ENCODE peak calls at places on chromosomes 7 and 10, in six cellular contexts. One of them, this sample, is unnamed.

GRCh38 chr7:45902820-45903219 is 14.5 kb downstream of the IGFBP1 start:
- DNase-seq in IMR-90: no peak
- DNase-seq in H1: no peak
- DNase-seq in H9: no peak
- DNase-seq in mesenchymal stem cell: no peak
- DNase-seq in trophoblast cell: no peak
- DNase-seq in this sample: no peak

GRCh38 chr10:114801411-114801813 is 20.2 kb upstream of the FHIP2A start:
- DNase-seq in IMR-90: no peak
- DNase-seq in H1: no peak
- DNase-seq in H9: no peak
- DNase-seq in mesenchymal stem cell: no peak
- DNase-seq in trophoblast cell: no peak
- DNase-seq in this sample: no peak

GRCh38 chr10:84938117-84938905 is 609.9 kb downstream of the CCSER2 start:
- DNase-seq in IMR-90: no peak
- DNase-seq in H1: no peak
- DNase-seq in H9: no peak
- DNase-seq in mesenchymal stem cell: no peak
- DNase-seq in trophoblast cell: no peak
- DNase-seq in this sample: no peak

GRCh38 chr7:138872576-138872975 is 74.6 kb upstream of the ATP6V0A4 start:
- DNase-seq in IMR-90: no peak
- DNase-seq in H1: no peak
- DNase-seq in H9: no peak
- DNase-seq in mesenchymal stem cell: no peak
- DNase-seq in trophoblast cell: peak; percentile 85
- DNase-seq in this sample: no peak

GRCh38 chr7:123725586-123726171 is 23.1 kb downstream of the WASL start:
- DNase-seq in IMR-90: no peak
- DNase-seq in H1: no peak
- DNase-seq in H9: no peak
- DNase-seq in mesenchymal stem cell: no peak
- DNase-seq in trophoblast cell: no peak
- DNase-seq in this sample: no peak

GRCh38 chr10:48251525-48252353 is 22.8 kb downstream of the FRMPD2 start:
- DNase-seq in IMR-90: no peak
- DNase-seq in H1: peak; percentile 54
- DNase-seq in H9: no peak
- DNase-seq in mesenchymal stem cell: no peak
- DNase-seq in trophoblast cell: peak; percentile 14
- DNase-seq in this sample: no peak

GRCh38 chr7:125061776-125062397 is 132.3 kb upstream of the POT1 start:
- DNase-seq in IMR-90: peak; percentile 41
- DNase-seq in H1: no peak
- DNase-seq in H9: no peak
- DNase-seq in mesenchymal stem cell: peak; percentile 71
- DNase-seq in trophoblast cell: no peak
- DNase-seq in this sample: no peak

GRCh38 chr10:132282667-132283603 is 24.8 kb downstream of the STK32C start:
- DNase-seq in IMR-90: no peak
- DNase-seq in H1: no peak
- DNase-seq in H9: no peak
- DNase-seq in mesenchymal stem cell: no peak
- DNase-seq in trophoblast cell: no peak
- DNase-seq in this sample: no peak

GRCh38 chr7:95871078-95871848 is 98.9 kb downstream of the DYNC1I1 start:
- DNase-seq in IMR-90: peak; percentile 45
- DNase-seq in H1: peak; percentile 52
- DNase-seq in H9: peak; percentile 45
- DNase-seq in mesenchymal stem cell: peak; percentile 65
- DNase-seq in trophoblast cell: peak; percentile 74
- DNase-seq in this sample: peak; percentile 49

GRCh38 chr10:102114861-102115618 is 5.1 kb downstream of the LDB1 start:
- DNase-seq in IMR-90: peak; percentile 65
- DNase-seq in H1: peak; percentile 85
- DNase-seq in H9: peak; percentile 94
- DNase-seq in mesenchymal stem cell: peak; percentile 90
- DNase-seq in trophoblast cell: peak; percentile 85
- DNase-seq in this sample: peak; percentile 89
- H2BK5ac ChIP-seq in IMR-90: peak overlapping the region; percentile 92
- H2BK5ac ChIP-seq in H1: peak overlapping the region; percentile 61
- H2BK5ac ChIP-seq in H9: no peak overlapping the region
- H2BK5ac ChIP-seq in mesenchymal stem cell: peak overlapping the region; percentile 54
- H2BK5ac ChIP-seq in trophoblast cell: peak overlapping the region; percentile 55
- H2BK5ac ChIP-seq in this sample: peak overlapping the region; percentile 96

GRCh38 chr10:118940386-118940785 is 89.1 kb upstream of the NANOS1 start:
- DNase-seq in IMR-90: no peak
- DNase-seq in H1: no peak
- DNase-seq in H9: no peak
- DNase-seq in mesenchymal stem cell: no peak
- DNase-seq in trophoblast cell: peak; percentile 21
- DNase-seq in this sample: no peak
- H4K91ac ChIP-seq in IMR-90: no peak overlapping the region
- H4K91ac ChIP-seq in H1: no peak overlapping the region
- H4K91ac ChIP-seq in H9: no peak overlapping the region
- H4K91ac ChIP-seq in mesenchymal stem cell: no peak overlapping the region
- H4K91ac ChIP-seq in trophoblast cell: no peak overlapping the region
- H4K91ac ChIP-seq in this sample: no peak overlapping the region

DNA sequence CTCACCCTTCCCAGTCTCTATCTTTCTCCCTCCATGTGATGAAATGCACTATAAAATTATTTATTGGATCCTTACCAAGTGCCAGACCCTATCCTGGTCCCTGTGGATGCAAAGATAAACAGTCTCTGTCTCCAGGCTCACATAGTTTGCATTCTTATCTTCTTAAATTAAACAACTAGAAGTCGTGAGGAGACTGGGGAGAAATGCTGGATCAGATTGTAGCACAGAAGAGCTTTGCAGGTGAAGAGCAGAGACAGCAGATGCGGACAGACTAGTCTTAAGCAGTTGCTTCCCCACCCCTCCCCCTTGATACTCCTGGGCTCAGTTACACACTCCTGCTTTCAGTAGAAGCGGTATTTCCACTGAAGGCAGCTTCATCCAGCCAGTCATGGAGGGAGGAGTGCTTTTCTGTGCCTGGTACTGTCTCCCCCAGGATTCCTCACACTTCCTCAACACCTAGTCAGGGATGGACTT is 20.8 kb upstream of the CDK1 start:
- DNase-seq in IMR-90: peak; percentile 6
- DNase-seq in H1: no peak
- DNase-seq in H9: peak; percentile 47
- DNase-seq in mesenchymal stem cell: peak; percentile 40
- DNase-seq in trophoblast cell: no peak
- DNase-seq in this sample: no peak
- H2BK5ac ChIP-seq in IMR-90: no peak overlapping the region
- H2BK5ac ChIP-seq in H1: no peak overlapping the region
- H2BK5ac ChIP-seq in H9: no peak overlapping the region
- H2BK5ac ChIP-seq in mesenchymal stem cell: no peak overlapping the region
- H2BK5ac ChIP-seq in trophoblast cell: no peak overlapping the region
- H2BK5ac ChIP-seq in this sample: no peak overlapping the region

GRCh38 chr7:15685358-15686181 is 913 bp downstream of the MEOX2 start:
- DNase-seq in IMR-90: peak; percentile 34
- DNase-seq in H1: peak; percentile 75
- DNase-seq in H9: peak; percentile 71
- DNase-seq in mesenchymal stem cell: peak; percentile 54
- DNase-seq in trophoblast cell: no peak
- DNase-seq in this sample: peak; percentile 26

GRCh38 chr7:15682751-15683150 is 3.7 kb downstream of the MEOX2 start:
- DNase-seq in IMR-90: no peak
- DNase-seq in H1: no peak
- DNase-seq in H9: no peak
- DNase-seq in mesenchymal stem cell: no peak
- DNase-seq in trophoblast cell: no peak
- DNase-seq in this sample: no peak

GRCh38 chr7:15684834-15685233 is 1.6 kb downstream of the MEOX2 start:
- DNase-seq in IMR-90: no peak
- DNase-seq in H1: no peak
- DNase-seq in H9: no peak
- DNase-seq in mesenchymal stem cell: no peak
- DNase-seq in trophoblast cell: no peak
- DNase-seq in this sample: peak; percentile 20

GRCh38 chr7:15686209-15686956 is at the start of gene MEOX2:
- DNase-seq in IMR-90: peak; percentile 7
- DNase-seq in H1: peak; percentile 63
- DNase-seq in H9: peak; percentile 52
- DNase-seq in mesenchymal stem cell: peak; percentile 66
- DNase-seq in trophoblast cell: no peak
- DNase-seq in this sample: peak; percentile 44

GRCh38 chr7:15684036-15684815 is 2.3 kb downstream of the MEOX2 start:
- DNase-seq in IMR-90: no peak
- DNase-seq in H1: no peak
- DNase-seq in H9: no peak
- DNase-seq in mesenchymal stem cell: no peak
- DNase-seq in trophoblast cell: no peak
- DNase-seq in this sample: no peak
- H4K91ac ChIP-seq in IMR-90: no peak overlapping the region
- H4K91ac ChIP-seq in H1: no peak overlapping the region
- H4K91ac ChIP-seq in H9: no peak overlapping the region
- H4K91ac ChIP-seq in mesenchymal stem cell: no peak overlapping the region
- H4K91ac ChIP-seq in trophoblast cell: no peak overlapping the region
- H4K91ac ChIP-seq in this sample: no peak overlapping the region

DNA sequence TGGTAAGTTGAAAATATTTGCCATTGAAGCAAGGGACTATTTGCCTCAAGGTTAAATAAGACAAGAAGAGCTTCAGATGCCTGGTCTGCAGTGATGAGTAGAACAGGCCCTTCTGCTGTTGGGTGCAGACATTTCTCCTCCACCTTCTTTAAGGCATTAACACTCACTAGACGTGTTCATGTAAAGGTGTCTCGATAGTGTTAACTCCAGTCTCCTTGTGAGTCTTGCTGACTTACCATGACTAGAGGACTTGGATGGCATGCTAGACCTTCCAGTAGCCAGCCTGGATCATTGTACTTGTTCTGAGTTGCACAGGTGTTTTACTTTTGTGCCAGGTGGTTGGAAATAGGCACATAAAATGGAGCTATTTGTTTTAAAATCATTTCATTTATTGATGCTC is 15.4 kb upstream of the AKR1C3 start:
- DNase-seq in IMR-90: no peak
- DNase-seq in H1: no peak
- DNase-seq in H9: no peak
- DNase-seq in mesenchymal stem cell: no peak
- DNase-seq in trophoblast cell: no peak
- DNase-seq in this sample: no peak
- H2BK5ac ChIP-seq in IMR-90: no peak overlapping the region
- H2BK5ac ChIP-seq in H1: no peak overlapping the region
- H2BK5ac ChIP-seq in H9: no peak overlapping the region
- H2BK5ac ChIP-seq in mesenchymal stem cell: no peak overlapping the region
- H2BK5ac ChIP-seq in trophoblast cell: no peak overlapping the region
- H2BK5ac ChIP-seq in this sample: no peak overlapping the region

DNA sequence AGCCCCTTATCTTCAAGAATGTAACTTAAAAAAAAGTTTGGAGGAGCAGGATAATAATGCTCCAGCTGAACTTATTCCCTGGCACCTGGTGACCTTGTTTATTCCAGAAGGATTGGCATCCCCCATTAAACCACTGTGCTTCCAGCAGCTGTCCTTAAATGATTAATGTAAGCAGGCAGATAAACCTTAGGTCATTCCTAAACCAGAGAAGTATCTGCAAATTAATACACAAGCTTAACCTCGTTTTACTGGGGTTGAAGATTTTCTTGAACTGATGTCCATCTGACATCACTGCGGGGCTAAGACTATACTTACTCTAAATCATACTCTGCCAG is 116.1 kb upstream of the PALS2 start:
- DNase-seq in IMR-90: no peak
- DNase-seq in H1: no peak
- DNase-seq in H9: no peak
- DNase-seq in mesenchymal stem cell: peak; percentile 17
- DNase-seq in trophoblast cell: no peak
- DNase-seq in this sample: no peak
- H4K91ac ChIP-seq in IMR-90: no peak overlapping the region
- H4K91ac ChIP-seq in H1: no peak overlapping the region
- H4K91ac ChIP-seq in H9: no peak overlapping the region
- H4K91ac ChIP-seq in mesenchymal stem cell: no peak overlapping the region
- H4K91ac ChIP-seq in trophoblast cell: no peak overlapping the region
- H4K91ac ChIP-seq in this sample: no peak overlapping the region

GRCh38 chr7:40758590-40758989 is 623.8 kb downstream of the SUGCT start:
- DNase-seq in IMR-90: no peak
- DNase-seq in H1: no peak
- DNase-seq in H9: no peak
- DNase-seq in mesenchymal stem cell: no peak
- DNase-seq in trophoblast cell: no peak
- DNase-seq in this sample: no peak
- H2BK5ac ChIP-seq in IMR-90: no peak overlapping the region
- H2BK5ac ChIP-seq in H1: no peak overlapping the region
- H2BK5ac ChIP-seq in H9: no peak overlapping the region
- H2BK5ac ChIP-seq in mesenchymal stem cell: no peak overlapping the region
- H2BK5ac ChIP-seq in trophoblast cell: no peak overlapping the region
- H2BK5ac ChIP-seq in this sample: no peak overlapping the region

GRCh38 chr7:49812534-49812933 is 39.1 kb downstream of the VWC2 start:
- DNase-seq in IMR-90: no peak
- DNase-seq in H1: no peak
- DNase-seq in H9: no peak
- DNase-seq in mesenchymal stem cell: no peak
- DNase-seq in trophoblast cell: no peak
- DNase-seq in this sample: no peak
- H4K91ac ChIP-seq in IMR-90: no peak overlapping the region
- H4K91ac ChIP-seq in H1: no peak overlapping the region
- H4K91ac ChIP-seq in H9: no peak overlapping the region
- H4K91ac ChIP-seq in mesenchymal stem cell: no peak overlapping the region
- H4K91ac ChIP-seq in trophoblast cell: no peak overlapping the region
- H4K91ac ChIP-seq in this sample: no peak overlapping the region

This sample was measured in neuronal stem cell.